ENCODE peak calls at places on chromosomes 1 and 21, in nine cellular contexts. X is esophagus squamous epithelium, Z is HFF-Myc, O is fibroblast of lung, A is dorsolateral prefrontal cortex, R is fibroblast of mammary gland, L is adrenal gland, B is fibroblast of pulmonary artery, J is WTC11. H is an unnamed sample.

GRCh38 chr21:41680444-41681335 is 86.2 kb downstream of the RIPK4 start:
- DNase-seq in X (no peak), Z (no peak), O (no peak), A (no peak), R (no peak), L (no peak), B (no peak), J (no peak), H (no peak)

GRCh38 chr1:4980211-4980610 is 325.8 kb downstream of the AJAP1 start:
- DNase-seq in X (no peak), Z (no peak), O (no peak), A (no peak), R (no peak), L (no peak), B (no peak), J (no peak), H (no peak)

GRCh38 chr1:1763657-1764621 is 14.3 kb downstream of the NADK start:
- DNase-seq in X (peak; percentile 21), Z (no peak), O (no peak), A (peak; percentile 84), R (peak; percentile 57), L (peak; percentile 97), B (peak; percentile 42), J (no peak), H (no peak)

GRCh38 chr1:109298666-109299086 is 8.1 kb downstream of the MYBPHL start:
- DNase-seq in X (no peak), Z (no peak), O (peak; percentile 68), A (peak; percentile 84), R (peak; percentile 37), L (peak; percentile 52), B (peak; percentile 52), J (no peak), H (no peak)

GRCh38 chr21:42040411-42041180 is 30.4 kb upstream of the ZBTB21 start:
- DNase-seq in X (no peak), Z (peak; percentile 99), O (peak; percentile 100), A (no peak), R (peak; percentile 100), L (peak; percentile 59), B (peak; percentile 98), J (no peak), H (peak; percentile 98)

GRCh38 chr1:43021547-43022474 is 63.1 kb upstream of the SLC2A1 start:
- DNase-seq in X (no peak), Z (no peak), O (no peak), A (no peak), R (no peak), L (no peak), B (no peak), J (no peak), H (no peak)

GRCh38 chr1:155052412-155053400 is 1.6 kb downstream of the ADAM15 start:
- DNase-seq in X (no peak), Z (no peak), O (no peak), A (no peak), R (no peak), L (no peak), B (no peak), J (no peak), H (no peak)

GRCh38 chr21:33578959-33579542 is 9.4 kb downstream of the DONSON start:
- DNase-seq in X (no peak), Z (peak; percentile 11), O (peak; percentile 38), A (no peak), R (peak; percentile 61), L (no peak), B (peak; percentile 10), J (no peak), H (peak; percentile 16)

GRCh38 chr21:45987121-45987711 is 5.6 kb downstream of the COL6A1 start:
- DNase-seq in X (no peak), Z (no peak), O (no peak), A (no peak), R (no peak), L (no peak), B (no peak), J (peak; percentile 8), H (no peak)

GRCh38 chr1:31930827-31931226 is 7.3 kb downstream of the PTP4A2 start:
- DNase-seq in X (no peak), Z (no peak), O (no peak), A (no peak), R (no peak), L (no peak), B (no peak), J (no peak), H (no peak)

GRCh38 chr1:176164014-176164678 is 42.9 kb downstream of the COP1 start:
- DNase-seq in X (no peak), Z (no peak), O (no peak), A (no peak), R (no peak), L (no peak), B (no peak), J (no peak), H (no peak)

GRCh38 chr1:228846952-228847351 is 111.7 kb downstream of the RHOU start:
- DNase-seq in X (no peak), Z (no peak), O (no peak), A (no peak), R (no peak), L (no peak), B (no peak), J (no peak), H (no peak)

DNA sequence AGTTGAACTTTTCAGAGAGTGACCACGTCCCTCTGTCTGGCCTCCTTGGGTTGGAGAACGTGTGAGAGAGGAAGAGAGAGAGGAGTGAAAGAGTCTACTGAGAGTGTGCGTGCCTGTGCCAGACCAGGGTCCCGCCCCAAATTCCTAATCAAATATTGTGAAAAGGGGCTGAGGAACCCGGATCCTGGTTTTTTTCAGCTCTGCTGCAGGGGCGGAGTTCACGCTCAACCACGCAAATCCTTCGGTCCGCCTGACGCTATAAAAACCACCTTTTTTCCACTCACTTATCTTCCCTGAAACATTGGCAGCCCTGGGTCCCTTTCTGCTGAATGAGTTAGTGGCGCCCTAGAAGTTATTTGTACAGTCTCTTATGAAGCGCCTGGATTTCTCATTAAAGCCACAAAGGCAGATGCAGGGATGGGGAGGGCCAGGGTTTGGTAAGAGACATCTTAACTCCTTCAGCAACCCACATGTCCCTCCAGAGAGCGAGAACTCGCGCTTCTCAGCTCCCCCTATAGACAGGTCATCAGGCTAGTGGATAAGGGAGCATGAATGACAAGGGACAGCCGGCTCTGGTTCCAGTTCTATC is at the start of gene FMOD:
- DNase-seq in X (no peak), Z (no peak), O (peak; percentile 45), A (no peak), R (peak; percentile 48), L (peak; percentile 45), B (peak; percentile 76), J (peak; percentile 49), H (peak; percentile 41)
- TF ChIP-seq CTCF in X (no peak), Z (no peak), O (peak; percentile 9), A (no peak), R (peak; percentile 1), L (no peak), B (peak; percentile 13), J (no peak), H (peak; percentile 21)

DNA sequence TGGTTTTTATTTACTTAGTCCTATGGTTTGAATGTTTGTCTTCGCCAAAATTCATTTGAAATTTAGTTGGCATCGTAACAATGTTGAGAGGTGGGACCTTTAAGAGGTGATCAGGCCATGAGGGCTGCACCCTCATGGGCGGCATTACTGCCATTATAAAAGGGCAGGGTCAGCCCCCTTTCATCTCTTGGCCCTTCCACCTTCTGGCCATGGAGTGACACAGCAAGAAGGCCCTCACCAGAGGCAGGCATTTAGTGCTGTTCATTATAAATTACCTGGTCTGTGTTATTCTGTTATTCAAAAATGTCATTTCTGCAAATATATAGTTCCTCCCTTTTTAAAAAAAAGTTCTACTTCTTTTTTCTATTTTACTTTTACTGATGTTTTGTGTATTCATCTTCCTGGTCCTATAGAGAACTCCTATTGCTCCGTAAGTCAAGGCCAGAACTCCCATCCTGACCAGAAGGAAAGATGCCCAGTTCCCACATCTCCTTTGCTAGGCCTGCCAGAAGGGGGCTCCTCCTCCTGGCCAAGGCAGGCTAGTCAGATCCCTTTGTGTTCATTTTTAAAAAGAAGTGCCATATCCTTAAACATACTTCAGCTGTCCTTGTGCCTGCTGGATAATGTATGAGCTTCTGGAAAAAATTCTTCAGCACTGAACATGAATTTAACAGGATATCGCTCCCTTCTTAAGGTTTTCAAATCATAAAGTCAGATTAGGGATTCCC is 10.0 kb upstream of the LBR start:
- DNase-seq in X (no peak), Z (no peak), O (peak; percentile 42), A (no peak), R (peak; percentile 40), L (no peak), B (peak; percentile 67), J (no peak), H (no peak)
- TF ChIP-seq CTCF in X (no peak), Z (peak; percentile 59), O (peak; percentile 72), A (peak; percentile 19), R (peak; percentile 56), L (peak; percentile 24), B (peak; percentile 77), J (no peak), H (peak; percentile 45)

GRCh38 chr1:223531742-223532341 is 133.7 kb downstream of the CAPN8 start:
- DNase-seq in X (no peak), Z (peak; percentile 12), O (peak; percentile 24), A (peak; percentile 62), R (peak; percentile 40), L (peak; percentile 77), B (peak; percentile 44), J (peak; percentile 86), H (no peak)

GRCh38 chr1:223534677-223535076 is 130.8 kb downstream of the CAPN8 start:
- DNase-seq in X (no peak), Z (no peak), O (no peak), A (no peak), R (no peak), L (no peak), B (no peak), J (no peak), H (no peak)

GRCh38 chr1:223538921-223539445 is 126.5 kb downstream of the CAPN8 start:
- DNase-seq in X (no peak), Z (no peak), O (no peak), A (no peak), R (no peak), L (no peak), B (no peak), J (no peak), H (no peak)

GRCh38 chr1:223533708-223534107 is 131.8 kb downstream of the CAPN8 start:
- DNase-seq in X (no peak), Z (no peak), O (no peak), A (no peak), R (no peak), L (no peak), B (no peak), J (no peak), H (no peak)

DNA sequence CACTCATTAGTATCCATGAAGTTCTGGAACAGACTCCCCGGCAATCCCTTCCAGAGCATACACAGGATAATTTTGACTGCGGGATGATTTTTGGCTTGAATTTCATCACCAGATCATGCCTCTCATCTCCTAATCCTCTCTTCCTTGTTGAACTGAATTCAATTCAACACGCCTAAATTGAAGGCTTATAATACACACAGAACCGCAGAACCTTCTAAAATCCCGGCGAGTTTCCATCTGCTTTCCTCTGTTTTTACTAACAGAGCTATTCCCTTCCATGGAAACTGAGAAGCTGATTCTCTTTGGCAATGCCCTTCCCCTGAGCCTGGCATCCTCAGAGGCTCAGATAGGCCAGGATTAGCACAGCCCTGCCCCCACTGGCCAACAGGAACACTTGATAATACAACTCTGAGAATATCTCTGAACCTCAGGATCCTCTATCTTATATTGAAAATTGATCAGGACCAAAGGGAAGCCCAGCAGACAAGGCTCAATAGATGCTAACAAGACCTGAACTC is 130.2 kb downstream of the CAPN8 start:
- DNase-seq in X (no peak), Z (no peak), O (no peak), A (no peak), R (no peak), L (no peak), B (no peak), J (no peak), H (no peak)
- TF ChIP-seq CTCF in X (no peak), Z (no peak), O (no peak), A (no peak), R (no peak), L (no peak), B (no peak), J (no peak), H (no peak)

GRCh38 chr1:25997759-25998074 is at the start of gene PAFAH2:
- DNase-seq in X (no peak), Z (no peak), O (no peak), A (no peak), R (no peak), L (no peak), B (no peak), J (peak; percentile 36), H (no peak)
- TF ChIP-seq CTCF in X (no peak), Z (no peak), O (no peak), A (no peak), R (no peak), L (no peak), B (no peak), J (no peak), H (no peak)

H was measured in AG09319.